ENCODE peak calls at places on chromosomes 4 and X, in five cellular contexts. Z, H, N, A and X are unnamed samples.

GRCh38 chr4:122012735-122013134 is 60.9 kb upstream of the TRPC3 start:
- DNase-seq in Z (no peak), H (no peak), N (no peak), A (no peak), X (no peak)

GRCh38 chrX:123188081-123188480 is 4.0 kb downstream of the GRIA3 start:
- DNase-seq in Z (no peak), H (no peak), N (no peak), A (no peak), X (no peak)

GRCh38 chr4:1638272-1638598 is 45.9 kb downstream of the FAM53A start:
- DNase-seq in Z (no peak), H (no peak), N (no peak), A (no peak), X (no peak)

GRCh38 chr4:157013656-157014055 is 42.1 kb upstream of the PDGFC start:
- DNase-seq in Z (no peak), H (no peak), N (no peak), A (no peak), X (no peak)

GRCh38 chr4:20356565-20356964 is 104.9 kb downstream of the SLIT2 start:
- DNase-seq in Z (no peak), H (no peak), N (no peak), A (peak), X (peak)

GRCh38 chr4:169279111-169279510 is 8.4 kb upstream of the SH3RF1 start:
- DNase-seq in Z (no peak), H (no peak), N (no peak), A (peak), X (peak)

GRCh38 chrX:154329284-154329683 is 33.7 kb downstream of the TKTL1 start:
- DNase-seq in Z (no peak), H (no peak), N (no peak), A (no peak), X (no peak)

GRCh38 chrX:73850124-73851013 is 287.4 kb downstream of the CHIC1 start:
- DNase-seq in Z (peak), H (no peak), N (no peak), A (peak), X (peak)

GRCh38 chr4:57078685-57079521 is 31.3 kb downstream of the IGFBP7 start:
- DNase-seq in Z (no peak), H (no peak), N (no peak), A (peak), X (peak)

GRCh38 chr4:15004701-15005301 is 2.5 kb downstream of the CPEB2 start:
- DNase-seq in Z (peak), H (peak), N (peak), A (peak), X (peak)

GRCh38 chr4:67292649-67293048 is 252.7 kb downstream of the CENPC start:
- DNase-seq in Z (no peak), H (no peak), N (no peak), A (no peak), X (no peak)

GRCh38 chr4:7852568-7853185 is 87.0 kb downstream of the AFAP1 start:
- DNase-seq in Z (no peak), H (no peak), N (no peak), A (peak), X (no peak)

GRCh38 chrX:11049976-11050375 is 61.2 kb upstream of the HCCS start:
- DNase-seq in Z (no peak), H (no peak), N (no peak), A (no peak), X (no peak)

GRCh38 chr4:42282081-42282901 is 115.0 kb upstream of the SHISA3 start:
- DNase-seq in Z (peak), H (no peak), N (no peak), A (peak), X (peak)

GRCh38 chrX:17465201-17465600 is 90.2 kb downstream of the NHS start:
- DNase-seq in Z (no peak), H (no peak), N (no peak), A (no peak), X (no peak)

GRCh38 chr4:137238456-137238855 is 293.8 kb downstream of the PCDH18 start:
- DNase-seq in Z (no peak), H (no peak), N (no peak), A (no peak), X (no peak)

GRCh38 chrX:139850968-139851367 is 81.9 kb downstream of the ATP11C start:
- DNase-seq in Z (no peak), H (no peak), N (no peak), A (no peak), X (no peak)